ENCODE peak calls at places on chromosome 18, in seven cellular contexts. One of them, this sample, is unnamed.

GRCh38 chr18:36379426-36379984 is 82.0 kb downstream of the FHOD3 start:
- DNase-seq in neuronal stem cell: no peak
- DNase-seq in IMR-90: no peak
- DNase-seq in H9: no peak
- DNase-seq in H1: no peak
- DNase-seq in mesendoderm: peak
- DNase-seq in trophoblast cell: no peak
- DNase-seq in this sample: no peak

GRCh38 chr18:50143295-50143694 is 51.7 kb downstream of the MYO5B start:
- DNase-seq in neuronal stem cell: no peak
- DNase-seq in IMR-90: no peak
- DNase-seq in H9: no peak
- DNase-seq in H1: no peak
- DNase-seq in mesendoderm: peak
- DNase-seq in trophoblast cell: no peak
- DNase-seq in this sample: no peak

GRCh38 chr18:48022531-48023330 is 92.3 kb upstream of the SMAD2 start:
- DNase-seq in neuronal stem cell: peak
- DNase-seq in IMR-90: peak
- DNase-seq in H9: no peak
- DNase-seq in H1: no peak
- DNase-seq in mesendoderm: peak
- DNase-seq in trophoblast cell: peak
- DNase-seq in this sample: peak

GRCh38 chr18:5064846-5065245 is 132.2 kb downstream of the AKAIN1 start:
- DNase-seq in neuronal stem cell: no peak
- DNase-seq in IMR-90: no peak
- DNase-seq in H9: no peak
- DNase-seq in H1: no peak
- DNase-seq in mesendoderm: no peak
- DNase-seq in trophoblast cell: no peak
- DNase-seq in this sample: no peak

GRCh38 chr18:8870528-8870927 is 165.2 kb downstream of the MTCL1 start:
- DNase-seq in neuronal stem cell: no peak
- DNase-seq in IMR-90: no peak
- DNase-seq in H9: no peak
- DNase-seq in H1: no peak
- DNase-seq in mesendoderm: no peak
- DNase-seq in trophoblast cell: no peak
- DNase-seq in this sample: no peak

GRCh38 chr18:47149457-47150028 is 757 bp downstream of the HDHD2 start:
- DNase-seq in neuronal stem cell: no peak
- DNase-seq in IMR-90: peak
- DNase-seq in H9: no peak
- DNase-seq in H1: no peak
- DNase-seq in mesendoderm: peak
- DNase-seq in trophoblast cell: no peak
- DNase-seq in this sample: no peak

GRCh38 chr18:35039633-35040032 is 1.6 kb upstream of the MAPRE2 start:
- DNase-seq in neuronal stem cell: no peak
- DNase-seq in IMR-90: peak
- DNase-seq in H9: no peak
- DNase-seq in H1: no peak
- DNase-seq in mesendoderm: no peak
- DNase-seq in trophoblast cell: no peak
- DNase-seq in this sample: no peak

GRCh38 chr18:8461544-8461943 is 147.7 kb upstream of the RAB12 start:
- DNase-seq in neuronal stem cell: no peak
- DNase-seq in IMR-90: peak
- DNase-seq in H9: no peak
- DNase-seq in H1: no peak
- DNase-seq in mesendoderm: no peak
- DNase-seq in trophoblast cell: no peak
- DNase-seq in this sample: no peak

GRCh38 chr18:79493801-79494211 is 98.1 kb downstream of the NFATC1 start:
- DNase-seq in neuronal stem cell: no peak
- DNase-seq in IMR-90: no peak
- DNase-seq in H9: no peak
- DNase-seq in H1: no peak
- DNase-seq in mesendoderm: no peak
- DNase-seq in trophoblast cell: no peak
- DNase-seq in this sample: no peak

GRCh38 chr18:41887100-41887499 is 67.9 kb upstream of the PIK3C3 start:
- DNase-seq in neuronal stem cell: no peak
- DNase-seq in IMR-90: no peak
- DNase-seq in H9: no peak
- DNase-seq in H1: no peak
- DNase-seq in mesendoderm: no peak
- DNase-seq in trophoblast cell: no peak
- DNase-seq in this sample: no peak

GRCh38 chr18:70132999-70133398 is 72.5 kb downstream of the RTTN start:
- DNase-seq in neuronal stem cell: no peak
- DNase-seq in IMR-90: peak
- DNase-seq in H9: no peak
- DNase-seq in H1: no peak
- DNase-seq in mesendoderm: peak
- DNase-seq in trophoblast cell: no peak
- DNase-seq in this sample: peak

GRCh38 chr18:12401881-12402280 is 5.8 kb upstream of the PRELID3A start:
- DNase-seq in neuronal stem cell: no peak
- DNase-seq in IMR-90: no peak
- DNase-seq in H9: no peak
- DNase-seq in H1: no peak
- DNase-seq in mesendoderm: no peak
- DNase-seq in trophoblast cell: no peak
- DNase-seq in this sample: no peak

GRCh38 chr18:2147866-2148265 is 423.4 kb downstream of the METTL4 start:
- DNase-seq in neuronal stem cell: no peak
- DNase-seq in IMR-90: no peak
- DNase-seq in H9: no peak
- DNase-seq in H1: no peak
- DNase-seq in mesendoderm: no peak
- DNase-seq in trophoblast cell: no peak
- DNase-seq in this sample: no peak

GRCh38 chr18:79935499-79935898 is 16.0 kb downstream of the SLC66A2 start:
- DNase-seq in neuronal stem cell: no peak
- DNase-seq in IMR-90: no peak
- DNase-seq in H9: peak
- DNase-seq in H1: no peak
- DNase-seq in mesendoderm: no peak
- DNase-seq in trophoblast cell: no peak
- DNase-seq in this sample: no peak

GRCh38 chr18:58051765-58052460 is 7.9 kb downstream of the NEDD4L start:
- DNase-seq in neuronal stem cell: no peak
- DNase-seq in IMR-90: peak
- DNase-seq in H9: no peak
- DNase-seq in H1: no peak
- DNase-seq in mesendoderm: peak
- DNase-seq in trophoblast cell: no peak
- DNase-seq in this sample: no peak

GRCh38 chr18:45589559-45590041 is 25.7 kb upstream of the SLC14A2 start:
- DNase-seq in neuronal stem cell: no peak
- DNase-seq in IMR-90: peak
- DNase-seq in H9: no peak
- DNase-seq in H1: no peak
- DNase-seq in mesendoderm: no peak
- DNase-seq in trophoblast cell: no peak
- DNase-seq in this sample: no peak

GRCh38 chr18:79855147-79855910 is 57.6 kb downstream of the KCNG2 start:
- DNase-seq in neuronal stem cell: no peak
- DNase-seq in IMR-90: no peak
- DNase-seq in H9: no peak
- DNase-seq in H1: no peak
- DNase-seq in mesendoderm: no peak
- DNase-seq in trophoblast cell: no peak
- DNase-seq in this sample: no peak

GRCh38 chr18:59065684-59066083 is 74.0 kb upstream of the SEC11C start:
- DNase-seq in neuronal stem cell: no peak
- DNase-seq in IMR-90: no peak
- DNase-seq in H9: no peak
- DNase-seq in H1: no peak
- DNase-seq in mesendoderm: no peak
- DNase-seq in trophoblast cell: no peak
- DNase-seq in this sample: no peak

GRCh38 chr18:10304853-10305252 is 149.6 kb upstream of the APCDD1 start:
- DNase-seq in neuronal stem cell: no peak
- DNase-seq in IMR-90: peak
- DNase-seq in H9: no peak
- DNase-seq in H1: no peak
- DNase-seq in mesendoderm: no peak
- DNase-seq in trophoblast cell: no peak
- DNase-seq in this sample: peak
- H2BK120ac ChIP-seq in neuronal stem cell: no peak
- H2BK120ac ChIP-seq in IMR-90: no peak
- H2BK120ac ChIP-seq in H9: no peak
- H2BK120ac ChIP-seq in H1: no peak
- H2BK120ac ChIP-seq in mesendoderm: no peak
- H2BK120ac ChIP-seq in trophoblast cell: no peak
- H2BK120ac ChIP-seq in this sample: no peak

DNA sequence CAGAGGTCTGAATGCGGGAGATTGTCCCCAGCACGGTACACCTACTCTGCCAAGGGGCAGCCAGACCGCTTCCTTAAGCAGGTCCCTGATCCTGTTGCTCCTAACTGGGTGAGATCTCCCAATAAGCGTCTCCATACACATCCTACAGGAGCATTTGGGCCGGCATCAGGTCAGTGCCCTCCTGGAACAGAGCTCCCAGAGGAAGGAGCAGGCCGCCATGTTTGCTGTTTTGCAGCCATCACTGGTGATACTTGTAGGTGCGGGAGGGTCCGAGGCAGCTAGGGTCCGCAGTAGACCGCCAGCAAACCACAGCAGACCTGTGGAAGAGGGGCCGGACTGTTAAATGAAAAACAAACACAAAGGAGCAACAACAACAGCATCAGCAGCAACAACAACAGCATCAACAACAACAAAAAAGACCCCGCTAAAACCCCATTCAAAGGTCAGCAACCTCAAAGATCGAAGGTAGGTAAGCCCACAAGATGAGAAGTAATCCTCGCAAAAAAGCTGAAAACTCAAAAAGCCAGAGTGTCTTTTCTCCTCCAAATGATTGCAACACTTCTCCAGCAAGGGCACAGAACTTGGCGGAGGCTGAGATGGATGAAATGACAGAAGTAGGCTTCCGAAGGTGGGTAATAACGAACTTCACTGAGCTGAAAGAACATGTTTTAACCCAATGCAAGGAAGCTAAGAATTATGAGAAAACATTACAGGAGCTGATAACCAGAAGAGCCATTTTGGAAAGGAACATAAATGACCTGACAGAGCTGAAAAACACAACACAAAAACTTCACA is 79.0 kb upstream of the CDH7 start:
- DNase-seq in neuronal stem cell: no peak
- DNase-seq in IMR-90: no peak
- DNase-seq in H9: no peak
- DNase-seq in H1: no peak
- DNase-seq in mesendoderm: no peak
- DNase-seq in trophoblast cell: no peak
- DNase-seq in this sample: no peak
- H2AK5ac ChIP-seq in neuronal stem cell: no peak
- H2AK5ac ChIP-seq in IMR-90: no peak
- H2AK5ac ChIP-seq in H9: no peak
- H2AK5ac ChIP-seq in H1: no peak
- H2AK5ac ChIP-seq in mesendoderm: no peak
- H2AK5ac ChIP-seq in trophoblast cell: no peak
- H2AK5ac ChIP-seq in this sample: no peak

GRCh38 chr18:23811176-23811575 is 121.9 kb downstream of the LAMA3 start:
- DNase-seq in neuronal stem cell: no peak
- DNase-seq in IMR-90: no peak
- DNase-seq in H9: no peak
- DNase-seq in H1: no peak
- DNase-seq in mesendoderm: no peak
- DNase-seq in trophoblast cell: peak
- DNase-seq in this sample: no peak
- H3K23ac ChIP-seq in neuronal stem cell: no peak
- H3K23ac ChIP-seq in IMR-90: no peak
- H3K23ac ChIP-seq in H9: no peak
- H3K23ac ChIP-seq in H1: no peak
- H3K23ac ChIP-seq in mesendoderm: no peak
- H3K23ac ChIP-seq in trophoblast cell: no peak
- H3K23ac ChIP-seq in this sample: no peak

DNA sequence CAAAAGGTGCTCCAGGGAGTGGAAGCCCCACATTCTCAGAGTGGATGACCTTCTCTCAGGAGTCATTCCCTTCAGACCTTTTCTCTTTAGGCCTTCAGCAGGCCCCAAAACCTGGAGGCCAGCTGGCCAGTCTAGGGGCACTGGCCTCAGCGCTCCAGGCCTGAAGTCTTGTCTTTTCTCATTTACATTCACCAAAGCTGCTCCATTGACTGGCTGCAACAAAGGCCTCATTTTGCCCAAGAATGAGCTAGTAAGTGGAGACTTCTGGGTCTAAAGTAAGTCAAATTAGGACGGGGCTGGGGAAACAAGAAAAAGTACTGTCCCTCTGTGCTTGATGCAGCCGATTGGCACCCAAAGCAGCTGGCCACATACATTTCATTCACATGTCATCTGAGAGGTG is 83.9 kb upstream of the RIOK3 start:
- DNase-seq in neuronal stem cell: peak
- DNase-seq in IMR-90: no peak
- DNase-seq in H9: no peak
- DNase-seq in H1: no peak
- DNase-seq in mesendoderm: no peak
- DNase-seq in trophoblast cell: no peak
- DNase-seq in this sample: no peak
- H2BK120ac ChIP-seq in neuronal stem cell: no peak
- H2BK120ac ChIP-seq in IMR-90: no peak
- H2BK120ac ChIP-seq in H9: no peak
- H2BK120ac ChIP-seq in H1: no peak
- H2BK120ac ChIP-seq in mesendoderm: no peak
- H2BK120ac ChIP-seq in trophoblast cell: no peak
- H2BK120ac ChIP-seq in this sample: no peak

This sample was measured in mesenchymal stem cell.